ENCODE peak calls at places on chromosomes 11 and 22, in eight cellular contexts. F, E, S, U, Y, X, B and K are unnamed samples.

GRCh38 chr11:79864882-79865281 is 424.1 kb upstream of the TENM4 start:
- DNase-seq in Y (no peak), F (no peak), X (no peak), E (peak; percentile 55), S (no peak), U (no peak), B (no peak), K (no peak)

GRCh38 chr11:11068113-11068512 is 210.3 kb upstream of the ZBED5 start:
- DNase-seq in S (no peak), U (no peak), Y (no peak), B (no peak), X (no peak), F (no peak), E (no peak), K (no peak)

GRCh38 chr11:72599325-72600117 is 74.7 kb downstream of the PDE2A start:
- DNase-seq in S (no peak), Y (no peak), E (peak; percentile 13), F (no peak), X (no peak), B (no peak), U (peak; percentile 30), K (no peak)

GRCh38 chr22:42893366-42894150 is 36.5 kb upstream of the ARFGAP3 start:
- DNase-seq in E (no peak), F (no peak), Y (no peak), S (no peak), U (no peak), B (no peak), X (no peak), K (no peak)

GRCh38 chr11:115541518-115541917 is 37.3 kb upstream of the CADM1 start:
- DNase-seq in Y (no peak), X (no peak), B (no peak), S (no peak), U (no peak), E (no peak), F (no peak), K (no peak)

GRCh38 chr11:129320485-129320884 is 55.2 kb upstream of the BARX2 start:
- DNase-seq in F (no peak), Y (no peak), B (no peak), X (no peak), E (peak; percentile 23), S (no peak), U (no peak), K (no peak)

GRCh38 chr11:119106564-119107537 is at the start of gene C2CD2L:
- DNase-seq in S (peak; percentile 79), X (peak; percentile 85), F (peak; percentile 95), Y (peak; percentile 88), B (peak; percentile 88), E (peak; percentile 96), U (peak; percentile 95), K (no peak)

GRCh38 chr22:25120761-25121212 is 78.9 kb upstream of the CRYBB3 start:
- DNase-seq in E (no peak), Y (peak; percentile 36), F (peak; percentile 72), X (no peak), S (no peak), U (no peak), B (no peak), K (no peak)

GRCh38 chr11:47393163-47394049 is 15.0 kb upstream of the SLC39A13 start:
- DNase-seq in Y (no peak), X (peak; percentile 47), U (no peak), E (no peak), F (peak; percentile 74), B (peak; percentile 64), S (peak; percentile 39), K (no peak)

GRCh38 chr11:123338266-123338800 is 91.7 kb upstream of the GRAMD1B start:
- DNase-seq in Y (no peak), B (no peak), F (no peak), X (no peak), E (no peak), U (no peak), S (no peak), K (no peak)

GRCh38 chr11:69541501-69542313 is 60.2 kb downstream of the LINC01488 start:
- DNase-seq in F (peak; percentile 56), X (peak; percentile 26), S (peak; percentile 56), Y (no peak), E (peak; percentile 18), U (no peak), B (peak; percentile 55), K (no peak)

GRCh38 chr11:133835258-133836075 is 9.8 kb downstream of the SPATA19 start:
- DNase-seq in B (peak; percentile 50), F (no peak), S (peak; percentile 25), X (peak; percentile 4), Y (peak; percentile 43), U (peak; percentile 86), E (peak; percentile 65), K (peak; percentile 7)

GRCh38 chr11:27217948-27218410 is 145.0 kb downstream of the CCDC34 start:
- DNase-seq in U (no peak), E (no peak), Y (no peak), F (no peak), X (peak; percentile 90), B (peak; percentile 98), S (peak; percentile 82), K (no peak)

GRCh38 chr11:18650859-18651557 is 16.9 kb upstream of the SPTY2D1 start:
- DNase-seq in Y (no peak), U (peak; percentile 94), F (peak; percentile 51), X (peak; percentile 83), E (peak; percentile 62), S (peak; percentile 40), B (peak; percentile 48), K (peak; percentile 65)

GRCh38 chr11:27116684-27117083 is 76.1 kb downstream of the BBOX1 start:
- DNase-seq in B (peak; percentile 91), U (no peak), F (no peak), E (no peak), Y (no peak), X (peak; percentile 61), S (no peak), K (peak; percentile 25)

GRCh38 chr11:8061555-8062428 is 19.2 kb upstream of the TUB start:
- DNase-seq in B (no peak), X (no peak), F (no peak), Y (no peak), E (no peak), U (no peak), S (no peak), K (no peak)

GRCh38 chr22:31676700-31677099 is 14.7 kb upstream of the PISD start:
- DNase-seq in X (peak; percentile 83), S (peak; percentile 28), E (no peak), B (peak; percentile 86), F (peak; percentile 98), U (peak; percentile 98), Y (peak; percentile 94), K (peak; percentile 76)

GRCh38 chr11:134583397-134583990 is 171.5 kb upstream of the B3GAT1 start:
- DNase-seq in F (no peak), Y (peak; percentile 3), E (no peak), U (no peak), X (no peak), S (no peak), B (no peak), K (no peak)

DNA sequence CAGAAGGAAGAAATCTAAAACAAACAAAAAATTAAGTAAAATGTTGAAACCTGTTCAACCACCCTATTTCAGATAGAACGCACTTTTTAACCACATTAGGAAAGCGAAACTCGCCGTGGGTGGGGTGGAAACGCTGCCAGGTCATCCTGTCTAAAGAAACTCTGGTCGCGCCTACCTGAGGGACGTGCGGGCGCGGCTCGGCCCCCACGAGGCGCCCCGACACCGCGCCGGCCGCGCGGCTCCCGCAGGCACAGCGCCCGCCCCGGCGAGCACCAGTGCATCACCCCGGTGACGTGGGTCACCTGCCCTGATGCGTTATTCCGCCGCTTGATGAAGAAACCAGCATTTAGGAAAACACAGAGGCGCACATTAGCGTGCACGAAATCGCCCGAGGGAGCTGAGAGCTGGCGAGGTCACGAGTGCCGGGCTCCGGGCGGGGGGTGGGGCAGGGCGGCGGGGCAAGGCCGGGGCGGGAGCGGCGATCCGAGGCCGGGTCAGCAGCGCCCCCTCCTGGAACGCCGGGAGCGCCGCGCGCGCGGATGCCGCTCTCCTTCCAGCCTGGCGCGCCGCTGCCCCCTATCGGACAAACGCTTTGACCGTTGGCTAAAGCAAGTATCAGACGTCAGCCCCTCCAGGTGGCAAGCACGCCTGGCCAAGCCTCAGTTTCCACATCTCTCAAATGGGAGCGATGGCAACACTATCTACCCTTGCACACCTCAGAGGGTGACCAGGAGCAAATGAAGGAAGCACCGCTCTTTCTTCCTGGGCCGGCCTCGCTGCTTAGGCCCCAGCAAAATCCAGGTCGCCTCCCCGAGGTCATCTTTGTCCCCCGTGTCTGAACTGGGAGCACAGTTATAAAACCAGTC is 15.7 kb upstream of the SNX32 start:
- DNase-seq in U (peak; percentile 96), F (peak; percentile 96), E (peak; percentile 94), S (peak; percentile 76), Y (peak; percentile 94), X (peak; percentile 85), B (peak; percentile 79), K (peak; percentile 39)
- TF ChIP-seq CTCF in U (peak; percentile 99), F (peak; percentile 100), E (peak; percentile 98), S (peak; percentile 100), Y (peak; percentile 100), X (peak; percentile 91), B (peak; percentile 75), K (peak; percentile 97)

DNA sequence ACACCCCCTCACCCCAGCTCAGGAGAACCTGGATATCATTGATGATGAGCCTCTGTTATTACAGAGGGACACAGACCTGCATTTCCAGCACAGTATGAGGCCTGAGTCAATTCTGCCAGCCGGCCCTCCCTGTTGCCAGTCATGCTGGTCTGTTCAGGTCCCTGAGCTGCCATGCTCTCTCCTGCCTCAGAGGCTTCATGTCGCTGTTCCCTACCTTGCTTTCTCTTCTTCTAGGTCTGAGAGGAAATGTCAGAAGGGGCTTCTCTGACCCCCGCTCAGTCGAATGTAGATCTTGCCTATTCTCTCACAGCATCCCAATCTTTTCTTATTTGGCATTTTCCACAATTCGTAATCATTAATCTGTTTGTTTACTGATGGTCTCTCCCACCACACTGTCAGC is 21.8 kb upstream of the ABCC8 start:
- DNase-seq in X (no peak), E (peak; percentile 29), B (no peak), Y (no peak), S (no peak), F (no peak), U (peak; percentile 56), K (no peak)
- TF ChIP-seq CTCF in X (peak; percentile 13), E (peak; percentile 43), B (peak; percentile 38), Y (no peak), S (peak; percentile 69), F (no peak), U (peak; percentile 27), K (peak; percentile 16)

DNA sequence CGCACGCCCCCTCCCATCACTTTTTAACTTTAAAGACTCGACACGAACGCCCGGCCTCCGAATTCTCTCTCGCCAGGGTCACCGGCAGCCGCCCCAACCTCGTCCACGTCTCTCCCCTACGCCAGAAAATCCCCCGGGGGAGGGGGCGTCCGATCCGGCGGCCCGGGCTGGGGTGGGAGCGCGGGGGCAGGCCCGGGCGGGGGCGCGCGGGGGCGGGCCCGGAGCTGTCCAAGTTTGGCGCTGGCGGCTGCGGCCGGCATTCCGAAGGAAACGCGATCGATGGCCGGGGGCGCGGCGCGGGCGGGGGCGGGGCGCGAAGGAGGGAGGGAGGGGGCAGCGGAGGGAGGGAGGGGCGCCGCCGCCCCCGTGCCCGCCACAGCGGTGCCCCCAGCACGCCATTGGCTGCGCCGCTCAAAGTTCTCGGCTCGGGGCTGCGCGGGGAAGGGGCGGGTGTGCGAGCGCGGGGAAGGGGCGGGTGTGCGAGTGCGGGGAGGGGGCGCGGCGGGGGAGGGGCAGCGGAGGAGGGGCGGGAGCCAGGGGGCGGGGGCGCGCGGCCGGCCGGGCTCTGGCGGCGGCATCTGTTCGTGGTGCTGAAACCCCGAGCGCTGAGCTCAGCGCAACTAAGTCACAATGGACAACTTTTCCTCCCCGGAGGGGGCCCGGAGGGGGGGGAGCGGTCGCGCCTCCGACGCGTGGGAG is 2.4 kb downstream of the PHF21B start:
- DNase-seq in E (no peak), B (no peak), X (no peak), S (no peak), F (no peak), U (peak; percentile 87), Y (peak; percentile 27), K (no peak)
- TF ChIP-seq CTCF in E (no peak), B (no peak), X (no peak), S (no peak), F (no peak), U (no peak), Y (no peak), K (no peak)

GRCh38 chr11:68025047-68025446 is 5.4 kb upstream of the NDUFS8 start:
- DNase-seq in E (no peak), S (no peak), B (no peak), F (no peak), U (no peak), Y (no peak), X (no peak), K (no peak)
- TF ChIP-seq CTCF in E (no peak), S (no peak), B (no peak), F (no peak), U (peak; percentile 36), Y (no peak), X (no peak), K (no peak)